ENCODE peak calls at places on chromosomes 3 and 15, in four cellular contexts. M is fibroblast of lung, R is AG04450, T is glutamatergic neuron. A is an unnamed sample.

GRCh38 chr3:111299070-111299672 is 227.6 kb downstream of the NECTIN3 start:
- DNase-seq in M (no peak), R (no peak), T (no peak), A (peak)

GRCh38 chr3:71095511-71096305 is 487.8 kb downstream of the FOXP1 start:
- DNase-seq in M (peak), R (no peak), T (no peak), A (peak)

GRCh38 chr15:88627463-88627862 is 6.3 kb downstream of the AEN start:
- DNase-seq in M (no peak), R (no peak), T (no peak), A (no peak)

GRCh38 chr3:141410408-141410807 is 42.1 kb downstream of the ZBTB38 start:
- DNase-seq in M (peak), R (no peak), T (no peak), A (peak)

GRCh38 chr3:196177967-196178366 is 33.2 kb downstream of the ZDHHC19 start:
- DNase-seq in M (no peak), R (no peak), T (no peak), A (no peak)

GRCh38 chr3:169243122-169243521 is 420.4 kb downstream of the MECOM start:
- DNase-seq in M (peak), R (no peak), T (no peak), A (peak)

GRCh38 chr15:101264011-101264410 is 12.2 kb upstream of the CHSY1 start:
- DNase-seq in M (no peak), R (no peak), T (no peak), A (peak)

GRCh38 chr15:71051539-71051938 is 63.7 kb upstream of the THSD4 start:
- DNase-seq in M (peak), R (no peak), T (no peak), A (peak)

GRCh38 chr3:104392327-104392726 is 974.4 kb upstream of the ALCAM start:
- DNase-seq in M (no peak), R (no peak), T (no peak), A (no peak)

GRCh38 chr3:78863294-78864203 is 904.2 kb downstream of the ROBO1 start:
- DNase-seq in M (no peak), R (no peak), T (no peak), A (no peak)

GRCh38 chr3:47009225-47010049 is 30.0 kb downstream of the NBEAL2 start:
- DNase-seq in M (peak), R (peak), T (peak), A (peak)

GRCh38 chr3:193909387-193909786 is 226.6 kb upstream of the HES1 start:
- DNase-seq in M (no peak), R (no peak), T (no peak), A (no peak)

GRCh38 chr15:83837946-83838571 is 184.1 kb downstream of the ADAMTSL3 start:
- DNase-seq in M (peak), R (no peak), T (peak), A (peak)

GRCh38 chr3:50318615-50319014 is 3.9 kb downstream of the HYAL2 start:
- DNase-seq in M (no peak), R (no peak), T (no peak), A (no peak)

GRCh38 chr15:82849556-82850241 is 40.3 kb downstream of the WHAMM start:
- DNase-seq in M (peak), R (no peak), T (peak), A (peak)

GRCh38 chr3:53597136-53597915 is 102.9 kb downstream of the CACNA1D start:
- DNase-seq in M (no peak), R (no peak), T (no peak), A (no peak)

DNA sequence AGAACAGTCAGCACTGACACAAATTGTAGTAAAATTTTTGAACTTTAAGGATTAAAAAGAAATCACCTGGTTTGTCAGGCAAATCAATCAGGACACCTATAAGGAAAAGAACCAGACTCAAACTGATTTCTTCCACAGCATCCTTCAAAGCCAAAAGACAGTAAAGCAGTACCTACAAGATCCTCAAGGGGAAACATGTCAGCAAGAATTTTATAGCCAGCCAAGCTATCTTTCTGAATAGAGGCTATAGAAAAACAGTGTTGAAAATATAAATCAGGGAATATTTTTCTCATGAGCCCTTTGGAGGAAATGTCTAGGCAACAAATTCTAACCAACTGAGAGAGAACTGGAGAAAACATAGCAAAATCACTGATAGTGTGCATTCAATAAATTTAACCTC is 301.4 kb upstream of the UBE2E2 start:
- DNase-seq in M (no peak), R (no peak), T (no peak), A (no peak)
- TF ChIP-seq CTCF in M (no peak), R (no peak), T (peak), A (no peak)

GRCh38 chr15:76994496-76994895 is 430 bp upstream of the PSTPIP1 start:
- DNase-seq in M (no peak), R (no peak), T (no peak), A (no peak)

GRCh38 chr15:76998661-76999285 is 3.8 kb downstream of the PSTPIP1 start:
- DNase-seq in M (no peak), R (no peak), T (no peak), A (no peak)

GRCh38 chr15:76994971-76995945 is at the start of gene PSTPIP1:
- DNase-seq in M (no peak), R (no peak), T (peak), A (no peak)

GRCh38 chr15:76996076-76996525 is 1.2 kb downstream of the PSTPIP1 start:
- DNase-seq in M (no peak), R (no peak), T (no peak), A (no peak)

DNA sequence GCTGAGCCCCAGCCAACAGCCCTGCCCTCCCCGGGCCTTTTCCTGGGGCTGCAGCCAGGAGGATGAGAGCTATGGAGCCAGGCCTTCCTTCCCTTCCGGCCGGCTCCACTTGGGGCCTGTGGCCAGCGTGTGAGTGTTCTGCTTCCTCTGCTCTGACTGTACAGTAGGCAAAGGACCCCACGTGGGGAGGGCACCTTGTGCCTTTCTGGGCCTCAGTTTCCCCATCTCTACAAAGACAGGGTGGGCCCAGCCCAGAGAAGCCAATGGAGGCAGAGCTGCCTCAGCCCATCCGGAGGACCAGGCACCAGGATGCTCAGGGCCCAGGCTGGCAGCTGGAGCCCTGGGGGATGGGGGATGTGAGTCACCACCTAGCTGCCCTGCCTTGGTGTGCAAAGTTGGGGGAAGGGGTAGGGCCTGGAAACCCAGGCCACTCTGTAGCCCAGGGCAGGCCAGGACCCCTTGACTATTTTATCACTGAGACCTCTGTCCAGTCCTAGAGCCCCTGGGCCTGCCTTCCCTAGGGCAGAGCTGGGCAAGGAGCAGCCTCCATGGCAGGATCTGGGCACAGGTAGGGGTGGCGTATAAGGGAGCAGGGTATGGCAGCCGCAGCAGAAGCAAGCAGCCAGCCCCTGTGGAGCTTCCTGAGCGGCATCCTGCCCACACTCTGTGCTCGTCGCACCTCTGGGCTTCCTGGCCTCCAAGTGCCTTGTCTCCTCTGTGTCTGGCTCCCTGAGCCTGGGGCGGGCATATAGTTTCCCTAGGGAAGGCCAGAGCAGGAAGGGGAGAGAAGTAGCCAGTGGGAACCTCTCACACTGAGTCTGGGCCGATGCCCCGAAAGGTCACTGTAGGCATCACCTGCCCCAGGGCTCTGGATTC is 1.8 kb downstream of the PSTPIP1 start:
- DNase-seq in M (peak), R (no peak), T (peak), A (peak)
- TF ChIP-seq CTCF in M (no peak), R (no peak), T (no peak), A (no peak)

DNA sequence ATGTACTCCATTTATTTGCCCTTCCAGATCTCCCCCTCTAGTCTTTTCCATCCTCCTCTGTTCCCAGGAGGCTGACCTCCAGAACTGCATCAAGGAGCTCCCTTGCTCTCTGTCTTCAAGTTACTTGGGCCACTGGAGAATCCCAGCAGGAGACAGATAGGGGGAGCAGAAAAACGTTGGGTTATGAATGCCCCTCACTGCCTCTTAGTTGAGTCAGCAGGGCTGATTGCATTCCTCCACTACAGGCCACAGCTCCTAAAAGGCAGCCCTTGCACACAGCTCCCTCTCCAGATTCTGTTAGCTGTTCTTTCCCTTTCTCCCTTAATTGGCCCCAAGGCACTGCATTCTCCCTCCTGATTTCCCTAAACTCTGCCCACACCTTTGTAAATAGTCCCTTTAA is 12.4 kb upstream of the CEP152 start:
- DNase-seq in M (no peak), R (no peak), T (no peak), A (no peak)
- TF ChIP-seq CTCF in M (no peak), R (no peak), T (no peak), A (no peak)

GRCh38 chr15:90932660-90932991 is 277 bp upstream of the HDDC3 start:
- DNase-seq in M (no peak), R (no peak), T (no peak), A (no peak)

GRCh38 chr15:90931737-90932659 is at the start of gene HDDC3:
- DNase-seq in M (peak), R (peak), T (peak), A (peak)

GRCh38 chr15:90934949-90935751 is at the start of gene UNC45A:
- DNase-seq in M (peak), R (peak), T (peak), A (peak)

GRCh38 chr15:90934256-90934948 is 683 bp upstream of the UNC45A start:
- DNase-seq in M (peak), R (peak), T (peak), A (peak)

DNA sequence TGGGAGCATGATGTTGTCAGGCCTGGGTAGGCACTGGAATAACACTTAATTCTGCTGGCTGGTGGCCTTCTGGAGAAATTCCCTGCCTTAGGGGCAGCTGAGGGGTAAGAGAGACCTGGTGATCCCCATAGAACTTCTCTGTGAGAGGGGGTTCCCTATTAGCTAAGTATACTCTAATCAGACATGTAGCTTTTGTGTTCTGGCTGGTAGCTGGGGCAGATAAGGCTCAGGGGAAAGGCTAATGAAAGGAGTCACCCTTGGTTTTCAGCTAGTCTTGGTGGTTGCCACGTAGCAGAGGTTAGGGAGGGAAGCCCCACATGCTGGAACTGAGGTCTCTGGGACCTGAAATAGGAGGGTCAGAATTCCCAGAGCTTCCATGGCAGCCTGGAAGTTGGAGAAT is 961 bp upstream of the HDDC3 start:
- DNase-seq in M (no peak), R (no peak), T (no peak), A (no peak)
- TF ChIP-seq CTCF in M (no peak), R (no peak), T (no peak), A (no peak)

GRCh38 chr3:131142580-131142979 is 115.9 kb downstream of the NEK11 start:
- DNase-seq in M (peak), R (no peak), T (no peak), A (peak)
- TF ChIP-seq CTCF in M (peak), R (peak), T (no peak), A (peak)

GRCh38 chr15:38533926-38534325 is 30.7 kb downstream of the RASGRP1 start:
- DNase-seq in M (no peak), R (no peak), T (no peak), A (no peak)
- TF ChIP-seq CTCF in M (no peak), R (no peak), T (no peak), A (no peak)

GRCh38 chr3:24968076-24968475 is 460.0 kb upstream of the RARB start:
- DNase-seq in M (no peak), R (no peak), T (no peak), A (no peak)

GRCh38 chr3:24965706-24966105 is 462.4 kb upstream of the RARB start:
- DNase-seq in M (no peak), R (no peak), T (no peak), A (no peak)

GRCh38 chr3:24958910-24959447 is 464.3 kb upstream of the THRB start:
- DNase-seq in M (no peak), R (no peak), T (no peak), A (no peak)

DNA sequence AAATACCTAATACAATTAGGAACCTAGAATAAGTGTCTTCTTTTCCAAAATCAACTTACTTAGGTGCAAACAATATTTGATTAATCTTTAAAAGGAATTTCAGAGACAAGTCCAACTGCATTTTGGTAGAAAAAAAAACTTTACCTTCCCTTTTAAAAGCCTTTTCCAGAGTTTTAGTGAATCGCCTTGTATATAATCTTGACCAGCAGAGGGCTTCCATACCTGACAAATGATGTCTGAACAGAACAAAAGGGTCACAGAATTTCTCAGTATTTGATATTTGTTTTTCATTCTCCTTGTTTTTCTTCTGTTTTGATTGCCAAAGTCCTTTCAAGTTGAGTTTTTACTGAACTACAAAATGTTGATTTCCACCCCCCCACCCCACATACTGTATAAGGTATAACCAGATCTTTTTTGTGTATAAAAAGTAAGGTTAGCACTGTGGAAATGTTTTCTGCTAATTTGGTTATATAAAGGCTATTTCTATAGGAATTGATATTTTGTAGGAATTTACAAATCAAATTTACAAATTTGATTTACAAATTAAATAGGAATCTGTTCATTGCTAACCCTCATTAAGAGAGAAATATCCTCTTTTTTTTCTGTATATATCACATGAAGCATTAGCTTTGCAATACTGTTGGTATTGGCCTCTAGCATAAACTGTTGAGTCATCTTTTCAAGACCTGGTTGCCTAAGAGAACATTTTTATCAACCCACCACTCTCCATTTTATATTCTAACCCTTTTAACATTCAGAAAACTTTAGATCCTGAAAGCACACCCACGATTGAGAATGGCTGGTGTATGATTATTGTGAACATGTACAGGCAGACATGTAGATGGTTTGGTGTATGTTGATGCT is 464.1 kb upstream of the RARB start:
- DNase-seq in M (peak), R (no peak), T (no peak), A (peak)
- TF ChIP-seq CTCF in M (peak), R (peak), T (peak), A (peak)

DNA sequence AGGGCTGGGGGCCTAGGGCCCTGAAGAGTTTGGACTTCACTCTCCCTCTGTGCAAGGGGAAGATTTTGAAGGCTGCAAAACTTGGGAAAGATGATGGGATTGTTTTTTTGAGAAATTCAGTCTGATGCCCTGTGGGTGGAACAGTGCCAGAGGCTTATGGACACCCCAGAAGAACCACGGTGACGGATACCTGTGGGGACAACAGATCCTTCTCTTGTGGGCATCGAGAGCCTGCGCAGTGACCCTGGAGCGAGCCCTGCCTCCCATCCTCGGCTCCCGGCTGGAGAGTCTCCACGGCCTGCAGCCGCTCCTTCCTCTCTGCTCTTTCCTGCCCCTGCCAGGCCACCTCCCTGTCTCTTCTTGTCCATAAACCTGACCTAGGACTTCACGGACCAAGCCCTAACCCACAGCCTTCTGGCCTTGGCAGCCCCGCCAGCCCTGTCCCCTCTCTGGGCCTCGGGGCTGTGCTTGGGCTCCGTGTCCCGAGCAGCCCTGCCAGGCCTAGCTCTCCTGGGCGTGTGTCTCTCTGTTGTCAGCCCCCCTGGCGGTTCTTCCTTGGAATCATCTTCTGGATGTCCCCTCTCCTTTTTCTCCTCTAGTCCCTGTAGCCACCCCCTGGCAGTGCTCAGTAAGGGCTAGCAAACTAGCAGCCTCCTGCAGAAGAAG is 98.4 kb downstream of the VGLL4 start:
- DNase-seq in M (no peak), R (no peak), T (no peak), A (no peak)
- TF ChIP-seq CTCF in M (no peak), R (no peak), T (no peak), A (peak)